ENCODE peak calls at places on chromosomes 16 and 17, in ten cellular contexts. H is HuH-7; V is RPMI7951; A is islet precursor cell; R is sigmoid colon; S is GDM1; N is GM23248; F is stimulated activated CD4-positive, alpha-beta T cell treated with anti-CD3 and anti-CD28 coated beads, Interleukin-1b, Interleukin-23, amount 100 ng/mL, for 4 hours; M is activated CD4-positive, alpha-beta T cell treated with anti-CD3 and anti-CD28 coated beads, Interleukin-2, amount 50 U/mL, for 1 hour; Z is mesendoderm. Q is an unnamed sample.

GRCh38 chr17:59377410-59377809 is 46.0 kb downstream of the YPEL2 start:
- DNase-seq in N (peak), M (no peak), S (no peak), R (peak), A (no peak), F (no peak), Z (no peak), H (no peak), V (peak), Q (no peak)

GRCh38 chr16:20383106-20384029 is 21.2 kb downstream of the PDILT start:
- DNase-seq in H (peak), A (peak), M (peak), V (peak), Z (peak), N (peak), S (no peak), R (peak), F (peak), Q (no peak)

GRCh38 chr17:34582901-34583245 is 3.5 kb downstream of the TMEM132E start:
- DNase-seq in H (no peak), R (no peak), N (no peak), V (no peak), Z (no peak), F (no peak), S (no peak), M (no peak), A (no peak), Q (no peak)

GRCh38 chr16:85463672-85464071 is 149.4 kb upstream of the GSE1 start:
- DNase-seq in V (no peak), Z (no peak), S (no peak), A (no peak), M (no peak), H (no peak), N (no peak), F (no peak), R (no peak), Q (no peak)

GRCh38 chr17:63840591-63841349 is 1.7 kb downstream of the SMARCD2 start:
- DNase-seq in H (no peak), V (peak), N (peak), M (no peak), S (no peak), F (no peak), A (no peak), R (no peak), Z (no peak), Q (no peak)

GRCh38 chr17:13030459-13031305 is 12.9 kb upstream of the ELAC2 start:
- DNase-seq in N (peak), S (peak), V (peak), H (peak), R (no peak), A (no peak), F (no peak), M (peak), Z (peak), Q (no peak)

GRCh38 chr17:17493249-17493985 is 2.8 kb downstream of the RASD1 start:
- DNase-seq in F (no peak), M (no peak), R (peak), A (peak), N (peak), H (no peak), S (no peak), Z (peak), V (no peak), Q (peak)

GRCh38 chr17:34720760-34721159 is 141.4 kb downstream of the TMEM132E start:
- DNase-seq in R (no peak), Z (no peak), M (no peak), N (peak), S (no peak), F (no peak), H (no peak), A (no peak), V (peak), Q (no peak)